ENCODE peak calls at places on chromosomes 12 and 14, in five cellular contexts. One of them, this sample, is unnamed.

GRCh38 chr12:7951671-7952070 is 15.7 kb upstream of the SLC2A3 start:
- DNase-seq in GM12878: no peak
- DNase-seq in K562: no peak
- DNase-seq in HepG2: no peak
- DNase-seq in HCT116: no peak
- DNase-seq in this sample: no peak

GRCh38 chr14:36315159-36315853 is 5.1 kb downstream of the MBIP start:
- DNase-seq in HCT116: no peak
- DNase-seq in HepG2: no peak
- DNase-seq in GM12878: peak
- DNase-seq in K562: no peak
- DNase-seq in this sample: no peak

GRCh38 chr12:32920506-32921085 is 24.0 kb upstream of the PKP2 start:
- DNase-seq in K562: no peak
- DNase-seq in HCT116: no peak
- DNase-seq in HepG2: no peak
- DNase-seq in GM12878: no peak
- DNase-seq in this sample: no peak

GRCh38 chr14:55126932-55127490 is 2.0 kb upstream of the LGALS3 start:
- DNase-seq in K562: no peak
- DNase-seq in HepG2: no peak
- DNase-seq in GM12878: no peak
- DNase-seq in HCT116: no peak
- DNase-seq in this sample: no peak

GRCh38 chr14:53399057-53399456 is 245.9 kb upstream of the DDHD1 start:
- DNase-seq in GM12878: no peak
- DNase-seq in HepG2: no peak
- DNase-seq in HCT116: peak
- DNase-seq in K562: peak
- DNase-seq in this sample: peak

GRCh38 chr14:94613720-94614644 is 1.8 kb downstream of the SERPINA3 start:
- DNase-seq in HCT116: no peak
- DNase-seq in K562: no peak
- DNase-seq in GM12878: no peak
- DNase-seq in HepG2: no peak
- DNase-seq in this sample: no peak

GRCh38 chr12:2605301-2605700 is 189.5 kb upstream of the FKBP4 start:
- DNase-seq in K562: no peak
- DNase-seq in HCT116: no peak
- DNase-seq in GM12878: no peak
- DNase-seq in HepG2: no peak
- DNase-seq in this sample: no peak

GRCh38 chr14:97251423-97252155 is 454.4 kb downstream of the VRK1 start:
- DNase-seq in HepG2: no peak
- DNase-seq in K562: no peak
- DNase-seq in HCT116: no peak
- DNase-seq in GM12878: no peak
- DNase-seq in this sample: peak

GRCh38 chr14:93965287-93965821 is 11.0 kb downstream of the ASB2 start:
- DNase-seq in HepG2: peak
- DNase-seq in GM12878: no peak
- DNase-seq in K562: no peak
- DNase-seq in HCT116: no peak
- DNase-seq in this sample: no peak

GRCh38 chr12:96073346-96074336 is 38.3 kb upstream of the LTA4H start:
- DNase-seq in K562: no peak
- DNase-seq in GM12878: no peak
- DNase-seq in HCT116: no peak
- DNase-seq in HepG2: no peak
- DNase-seq in this sample: no peak

GRCh38 chr14:44960146-44960545 is 1.6 kb downstream of the KLHL28 start:
- DNase-seq in K562: no peak
- DNase-seq in HCT116: no peak
- DNase-seq in HepG2: no peak
- DNase-seq in GM12878: no peak
- DNase-seq in this sample: no peak

GRCh38 chr14:29892327-29892726 is 35.3 kb downstream of the PRKD1 start:
- DNase-seq in K562: no peak
- DNase-seq in HCT116: no peak
- DNase-seq in GM12878: no peak
- DNase-seq in HepG2: no peak
- DNase-seq in this sample: no peak

GRCh38 chr14:54487771-54488170 is 1.0 kb downstream of the GMFB start:
- DNase-seq in GM12878: no peak
- DNase-seq in HCT116: no peak
- DNase-seq in K562: no peak
- DNase-seq in HepG2: no peak
- DNase-seq in this sample: no peak

GRCh38 chr12:66312189-66312588 is 9.9 kb downstream of the HELB start:
- DNase-seq in HepG2: no peak
- DNase-seq in K562: no peak
- DNase-seq in HCT116: no peak
- DNase-seq in GM12878: no peak
- DNase-seq in this sample: no peak

GRCh38 chr14:23438130-23438893 is 2.9 kb upstream of the MYH7 start:
- DNase-seq in K562: peak
- DNase-seq in HepG2: no peak
- DNase-seq in HCT116: no peak
- DNase-seq in GM12878: no peak
- DNase-seq in this sample: no peak

GRCh38 chr12:111349748-111350520 is 19.0 kb downstream of the PHETA1 start:
- DNase-seq in HepG2: no peak
- DNase-seq in HCT116: no peak
- DNase-seq in GM12878: no peak
- DNase-seq in K562: no peak
- DNase-seq in this sample: no peak

GRCh38 chr14:54374117-54374884 is 22.5 kb upstream of the CDKN3 start:
- DNase-seq in HepG2: peak
- DNase-seq in K562: no peak
- DNase-seq in HCT116: no peak
- DNase-seq in GM12878: no peak
- DNase-seq in this sample: no peak

GRCh38 chr12:23950011-23950774 is 723 bp upstream of the SOX5 start:
- DNase-seq in HCT116: no peak
- DNase-seq in HepG2: peak
- DNase-seq in K562: no peak
- DNase-seq in GM12878: no peak
- DNase-seq in this sample: no peak
- TF ChIP-seq MAX in HCT116: no peak
- TF ChIP-seq MAX in HepG2: no peak
- TF ChIP-seq MAX in K562: no peak
- TF ChIP-seq MAX in GM12878: no peak
- TF ChIP-seq MAX in this sample: no peak

DNA sequence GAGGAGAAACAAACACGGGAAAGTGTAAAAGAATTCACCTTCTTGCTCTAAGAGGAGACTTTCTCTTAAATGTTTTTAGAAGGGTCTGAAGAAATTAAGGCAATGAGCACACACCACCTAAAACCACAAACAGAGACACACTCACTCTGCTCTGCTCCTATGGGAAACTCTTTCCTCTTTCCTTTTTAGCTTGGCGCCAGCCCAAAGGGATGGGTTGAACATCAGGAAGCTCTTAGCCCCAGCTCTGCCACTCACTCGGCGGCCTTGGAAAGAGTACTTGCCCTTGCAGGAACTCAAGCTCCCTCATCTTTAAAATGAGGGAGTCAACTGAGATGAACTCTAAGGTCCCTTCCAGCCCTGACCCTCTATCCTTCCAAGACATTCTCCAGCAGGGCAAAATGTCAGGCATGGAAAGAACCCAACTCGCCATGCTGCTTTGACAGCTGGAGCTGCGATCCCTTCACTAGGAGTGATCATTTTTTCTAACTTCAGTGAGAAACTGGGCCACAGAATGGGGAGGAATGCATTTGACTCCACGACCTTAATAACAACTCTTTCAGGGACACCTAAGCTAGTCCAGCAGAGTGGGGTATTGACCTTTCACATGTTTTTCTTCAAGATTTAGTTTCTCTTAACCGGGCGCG is 980 bp upstream of the RNASE8 start:
- DNase-seq in K562: no peak
- DNase-seq in HCT116: no peak
- DNase-seq in GM12878: no peak
- DNase-seq in HepG2: no peak
- DNase-seq in this sample: no peak
- TF ChIP-seq SP1 in K562: no peak
- TF ChIP-seq SP1 in HCT116: no peak
- TF ChIP-seq SP1 in GM12878: no peak
- TF ChIP-seq SP1 in HepG2: no peak
- TF ChIP-seq SP1 in this sample: no peak

DNA sequence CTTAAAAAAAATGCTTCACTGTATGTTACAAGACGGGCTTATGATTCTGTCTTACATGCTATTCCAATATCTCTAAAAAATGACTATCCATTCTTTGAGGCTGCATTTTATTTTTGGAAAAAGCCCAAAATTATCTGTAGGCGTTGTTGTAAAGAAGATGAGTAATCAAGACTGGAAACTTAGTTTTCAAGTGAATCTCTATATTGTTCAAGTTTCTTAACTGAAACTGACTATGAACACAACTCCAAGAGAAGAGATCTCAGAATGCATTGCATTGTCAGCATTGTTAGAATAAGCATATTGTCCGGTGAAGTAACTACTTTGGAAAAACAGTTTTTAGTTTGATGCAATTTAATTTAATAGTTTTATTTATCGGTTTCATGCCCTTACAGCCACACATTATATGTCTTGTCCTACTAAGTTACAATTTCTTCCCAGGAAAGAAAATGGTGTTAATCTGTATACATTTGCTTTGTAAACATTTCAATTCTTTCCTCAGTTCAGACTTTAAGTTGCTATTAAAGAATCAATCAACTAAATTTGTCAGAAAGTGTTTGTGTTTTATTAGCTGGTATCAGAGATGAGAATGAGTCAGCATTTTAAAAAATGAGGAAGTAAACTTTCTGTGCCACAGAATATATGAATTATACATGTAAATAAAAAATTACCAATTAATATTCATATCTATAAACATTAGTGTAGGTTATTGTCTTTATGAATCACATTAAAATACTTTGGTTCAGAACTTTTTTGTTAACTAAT is 82.2 kb downstream of the LMO3 start:
- DNase-seq in GM12878: no peak
- DNase-seq in HCT116: no peak
- DNase-seq in HepG2: no peak
- DNase-seq in K562: no peak
- DNase-seq in this sample: no peak
- TF ChIP-seq ATF3 in GM12878: no peak
- TF ChIP-seq ATF3 in HCT116: no peak
- TF ChIP-seq ATF3 in HepG2: no peak
- TF ChIP-seq ATF3 in K562: no peak
- TF ChIP-seq ATF3 in this sample: no peak

DNA sequence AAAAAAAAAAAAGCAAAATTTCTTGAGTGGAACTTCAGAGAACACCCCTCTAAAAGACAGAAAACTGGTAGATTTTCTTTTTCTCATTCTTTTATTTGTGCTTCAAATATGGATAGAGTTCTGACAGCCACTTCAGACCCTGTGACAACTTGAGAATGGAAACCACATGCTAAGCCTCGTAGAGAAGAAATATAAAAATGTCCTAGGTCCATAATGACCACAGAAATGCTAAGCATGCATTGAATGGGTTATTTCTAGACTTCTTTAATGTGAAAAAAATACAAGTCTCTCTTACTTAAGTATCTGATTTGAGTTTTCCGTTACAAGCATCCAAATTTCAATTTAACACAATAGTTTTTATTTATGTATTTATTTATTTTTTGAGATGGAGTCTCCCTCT is 28.3 kb upstream of the DIO2 start:
- DNase-seq in HCT116: no peak
- DNase-seq in K562: no peak
- DNase-seq in HepG2: no peak
- DNase-seq in GM12878: no peak
- DNase-seq in this sample: no peak
- TF ChIP-seq MAX in HCT116: no peak
- TF ChIP-seq MAX in K562: no peak
- TF ChIP-seq MAX in HepG2: no peak
- TF ChIP-seq MAX in GM12878: no peak
- TF ChIP-seq MAX in this sample: no peak

GRCh38 chr14:85537526-85537925 is 7.6 kb downstream of the FLRT2 start:
- DNase-seq in K562: no peak
- DNase-seq in GM12878: no peak
- DNase-seq in HepG2: no peak
- DNase-seq in HCT116: no peak
- DNase-seq in this sample: no peak

GRCh38 chr14:85536835-85537195 is 6.9 kb downstream of the FLRT2 start:
- DNase-seq in HepG2: no peak
- DNase-seq in GM12878: no peak
- DNase-seq in K562: no peak
- DNase-seq in HCT116: no peak
- DNase-seq in this sample: no peak

GRCh38 chr14:85539510-85539909 is 9.6 kb downstream of the FLRT2 start:
- DNase-seq in K562: no peak
- DNase-seq in GM12878: no peak
- DNase-seq in HepG2: no peak
- DNase-seq in HCT116: no peak
- DNase-seq in this sample: no peak

GRCh38 chr14:85535916-85536834 is 6.2 kb downstream of the FLRT2 start:
- DNase-seq in HCT116: no peak
- DNase-seq in GM12878: no peak
- DNase-seq in HepG2: peak
- DNase-seq in K562: no peak
- DNase-seq in this sample: no peak

GRCh38 chr14:85538636-85539035 is 8.7 kb downstream of the FLRT2 start:
- DNase-seq in GM12878: no peak
- DNase-seq in K562: no peak
- DNase-seq in HCT116: no peak
- DNase-seq in HepG2: no peak
- DNase-seq in this sample: no peak
- TF ChIP-seq SP1 in GM12878: no peak
- TF ChIP-seq SP1 in K562: no peak
- TF ChIP-seq SP1 in HCT116: no peak
- TF ChIP-seq SP1 in HepG2: no peak
- TF ChIP-seq SP1 in this sample: no peak

GRCh38 chr12:76680940-76681339 is 83.0 kb upstream of the ZDHHC17 start:
- DNase-seq in HCT116: no peak
- DNase-seq in GM12878: no peak
- DNase-seq in HepG2: no peak
- DNase-seq in K562: no peak
- DNase-seq in this sample: no peak
- TF ChIP-seq ATF3 in HCT116: no peak
- TF ChIP-seq ATF3 in GM12878: no peak
- TF ChIP-seq ATF3 in HepG2: no peak
- TF ChIP-seq ATF3 in K562: no peak
- TF ChIP-seq ATF3 in this sample: no peak

GRCh38 chr14:72965249-72965648 is 39.0 kb downstream of the DCAF4 start:
- DNase-seq in GM12878: no peak
- DNase-seq in HCT116: no peak
- DNase-seq in HepG2: peak
- DNase-seq in K562: peak
- DNase-seq in this sample: no peak
- TF ChIP-seq MAX in GM12878: no peak
- TF ChIP-seq MAX in HCT116: no peak
- TF ChIP-seq MAX in HepG2: no peak
- TF ChIP-seq MAX in K562: no peak
- TF ChIP-seq MAX in this sample: no peak

DNA sequence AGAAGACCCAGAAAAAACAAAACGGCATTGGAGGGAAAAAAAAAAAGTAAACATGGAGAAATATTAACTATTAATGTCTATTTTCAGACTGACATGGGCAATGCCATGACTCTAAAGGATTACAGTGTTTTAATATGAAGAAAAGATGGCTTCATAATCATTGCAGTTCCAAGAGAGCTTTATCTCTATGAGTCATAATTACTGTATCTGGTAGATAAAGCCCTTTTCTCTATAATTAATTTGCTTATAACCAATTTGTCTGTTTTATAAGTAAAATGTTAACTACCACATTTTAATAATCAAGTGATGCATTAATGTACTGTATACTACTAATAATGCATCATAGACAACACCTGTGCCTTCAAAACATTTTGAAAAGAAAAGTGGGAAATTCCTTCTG is 59.7 kb downstream of the CLIP1 start:
- DNase-seq in HCT116: no peak
- DNase-seq in GM12878: no peak
- DNase-seq in HepG2: no peak
- DNase-seq in K562: no peak
- DNase-seq in this sample: no peak
- TF ChIP-seq SP1 in HCT116: no peak
- TF ChIP-seq SP1 in GM12878: no peak
- TF ChIP-seq SP1 in HepG2: no peak
- TF ChIP-seq SP1 in K562: no peak
- TF ChIP-seq SP1 in this sample: no peak

This sample was measured in WTC11.